ENCODE peak calls at places on chromosomes 2 and 18, in four cellular contexts. Z is astrocyte of the spinal cord; N is tibial artery; Q is naive thymus-derived CD8-positive, alpha-beta T cell. U is an unnamed sample.

GRCh38 chr2:29841386-29842004 is 79.9 kb downstream of the ALK start:
- DNase-seq in Z (peak), N (no peak), Q (peak), U (peak)

GRCh38 chr2:111138834-111139233 is 18.1 kb downstream of the BCL2L11 start:
- DNase-seq in Z (no peak), N (no peak), Q (no peak), U (no peak)

GRCh38 chr2:189249171-189249570 is 69.6 kb upstream of the COL5A2 start:
- DNase-seq in Z (peak), N (no peak), Q (no peak), U (no peak)

GRCh38 chr2:221283896-221284295 is 288.2 kb downstream of the EPHA4 start:
- DNase-seq in Z (peak), N (no peak), Q (no peak), U (no peak)

GRCh38 chr2:157413342-157414035 is 30.4 kb downstream of the CYTIP start:
- DNase-seq in Z (no peak), N (no peak), Q (peak), U (peak)

GRCh38 chr2:36168136-36168535 is 187.4 kb upstream of the CRIM1 start:
- DNase-seq in Z (no peak), N (no peak), Q (no peak), U (no peak)

GRCh38 chr2:192146069-192147006 is 48.4 kb downstream of the TMEFF2 start:
- DNase-seq in Z (peak), N (no peak), Q (no peak), U (no peak)

GRCh38 chr2:117930775-117931174 is 83.1 kb downstream of the CCDC93 start:
- DNase-seq in Z (no peak), N (no peak), Q (no peak), U (no peak)

GRCh38 chr2:179239194-179239593 is 25.4 kb downstream of the SESTD1 start:
- DNase-seq in Z (peak), N (no peak), Q (no peak), U (no peak)

GRCh38 chr18:3119401-3120323 is 100.1 kb downstream of the MYOM1 start:
- DNase-seq in Z (no peak), N (no peak), Q (no peak), U (no peak)

GRCh38 chr2:137117385-137117784 is 352.0 kb downstream of the THSD7B start:
- DNase-seq in Z (peak), N (no peak), Q (no peak), U (no peak)

GRCh38 chr2:232190796-232191195 is 187.8 kb upstream of the ALPP start:
- DNase-seq in Z (no peak), N (no peak), Q (no peak), U (no peak)

U was measured in activated CD8-positive, alpha-beta T cell treated with anti-CD3 and anti-CD28 coated beads for 36 hours.